ENCODE peak calls at places on chromosomes 13 and 19, in ten cellular contexts. E, X, N, K, G, A, S, L, R and Y are unnamed samples.

GRCh38 chr13:106156468-106156867 is 379.0 kb downstream of the EFNB2 start:
- DNase-seq in S (no peak), X (peak), N (no peak), K (peak), L (no peak), A (no peak), E (no peak), G (peak), R (no peak), Y (peak)

GRCh38 chr19:48689438-48689837 is 6.3 kb upstream of the FUT2 start:
- DNase-seq in X (no peak), K (no peak), R (no peak), E (no peak), N (no peak), S (no peak), G (no peak), L (no peak), A (no peak), Y (no peak)

GRCh38 chr19:45442927-45443461 is 19.3 kb upstream of the ERCC1 start:
- DNase-seq in N (no peak), G (peak), A (no peak), E (peak), S (no peak), K (no peak), L (no peak), R (no peak), X (no peak), Y (no peak)

GRCh38 chr19:35347171-35347929 is at the start of gene FFAR1:
- DNase-seq in E (peak), K (no peak), X (no peak), A (no peak), S (no peak), G (no peak), N (no peak), R (peak), L (peak), Y (no peak)

GRCh38 chr13:33057019-33057785 is 41.0 kb downstream of the KL start:
- DNase-seq in R (no peak), E (no peak), K (no peak), G (no peak), X (no peak), A (no peak), L (no peak), S (no peak), N (no peak), Y (peak)

GRCh38 chr13:29577135-29578051 is 18.1 kb downstream of the SLC7A1 start:
- DNase-seq in X (no peak), A (no peak), R (no peak), G (no peak), S (no peak), K (no peak), N (peak), E (no peak), L (no peak), Y (no peak)

GRCh38 chr19:29771708-29772415 is 39.9 kb upstream of the CCNE1 start:
- DNase-seq in N (peak), L (no peak), S (no peak), K (peak), G (peak), E (peak), R (no peak), X (no peak), A (no peak), Y (peak)

GRCh38 chr13:49214917-49215376 is 5.2 kb upstream of the MLNR start:
- DNase-seq in L (no peak), G (no peak), S (no peak), R (no peak), E (peak), N (peak), X (no peak), K (no peak), A (no peak), Y (no peak)

GRCh38 chr19:12939908-12940533 is 1.6 kb downstream of the CALR start:
- DNase-seq in L (no peak), X (no peak), E (no peak), S (no peak), R (no peak), A (no peak), G (no peak), N (no peak), K (no peak), Y (no peak)

GRCh38 chr13:84609716-84610115 is 727.4 kb upstream of the SLITRK1 start:
- DNase-seq in G (no peak), E (no peak), R (no peak), N (no peak), A (peak), X (peak), S (no peak), L (no peak), K (no peak), Y (peak)

GRCh38 chr13:50123862-50124535 is 108.8 kb downstream of the KCNRG start:
- DNase-seq in L (peak), E (peak), X (peak), R (peak), G (peak), S (no peak), A (peak), N (peak), K (peak), Y (no peak)

GRCh38 chr13:48493851-48494250 is 39.0 kb downstream of the RCBTB2 start:
- DNase-seq in K (no peak), R (no peak), A (no peak), G (peak), S (no peak), L (no peak), X (no peak), N (no peak), E (no peak), Y (no peak)

GRCh38 chr19:2345076-2345475 is 15.0 kb upstream of the TMPRSS9 start:
- DNase-seq in S (no peak), R (no peak), L (no peak), E (no peak), A (no peak), G (no peak), X (no peak), N (no peak), K (no peak), Y (no peak)

GRCh38 chr13:114226699-114227323 is 7.9 kb upstream of the CDC16 start:
- DNase-seq in L (peak), X (peak), A (peak), K (peak), S (peak), E (peak), N (peak), R (peak), G (peak), Y (peak)

GRCh38 chr13:27349458-27349857 is 75.0 kb upstream of the GTF3A start:
- DNase-seq in E (no peak), K (no peak), X (no peak), N (no peak), R (no peak), S (no peak), G (no peak), L (no peak), A (no peak), Y (no peak)

GRCh38 chr13:95056266-95056665 is 245.0 kb downstream of the ABCC4 start:
- DNase-seq in N (no peak), G (no peak), E (no peak), A (no peak), R (no peak), X (no peak), K (no peak), L (no peak), S (no peak), Y (no peak)

GRCh38 chr19:48186541-48186991 is 16.1 kb downstream of the ZSWIM9 start:
- DNase-seq in L (no peak), N (no peak), R (no peak), S (no peak), K (no peak), A (peak), E (no peak), G (no peak), X (no peak), Y (no peak)

GRCh38 chr13:114130708-114131580 is 1.5 kb downstream of the RASA3 start:
- DNase-seq in A (no peak), N (peak), R (no peak), L (no peak), S (peak), E (peak), G (peak), X (peak), K (peak), Y (no peak)

GRCh38 chr19:30227071-30227621 is 145.0 kb upstream of the ZNF536 start:
- DNase-seq in E (no peak), N (peak), X (no peak), G (no peak), K (no peak), L (no peak), S (no peak), R (no peak), A (no peak), Y (no peak)

GRCh38 chr13:29925457-29925856 is 75.0 kb upstream of the UBL3 start:
- DNase-seq in R (no peak), L (peak), X (no peak), G (peak), K (peak), A (no peak), S (no peak), N (peak), E (peak), Y (peak)

GRCh38 chr19:29690842-29691241 is 24.2 kb downstream of the C19orf12 start:
- DNase-seq in G (peak), A (peak), S (no peak), X (no peak), L (no peak), E (no peak), R (no peak), K (no peak), N (no peak), Y (peak)

GRCh38 chr19:18399008-18399407 is 1.6 kb upstream of the LRRC25 start:
- DNase-seq in E (peak), S (no peak), K (no peak), A (no peak), N (no peak), R (no peak), L (no peak), G (peak), X (no peak), Y (no peak)